ENCODE peak calls at places on chromosome 19, in six cellular contexts. I is ascending aorta, W is WERI-Rb-1, M is astrocyte, N is RWPE1, K is progenitor cell of endocrine pancreas. A is an unnamed sample.

GRCh38 chr19:36028313-36029041 is 4.2 kb downstream of the CLIP3 start:
- DNase-seq in I (no peak), N (no peak), W (no peak), K (no peak), M (no peak), A (no peak)

GRCh38 chr19:16957151-16957662 is 68.4 kb downstream of the F2RL3 start:
- DNase-seq in M (no peak), W (no peak), K (no peak), N (no peak), I (no peak), A (no peak)

GRCh38 chr19:32886241-32886640 is 16.7 kb upstream of the SLC7A9 start:
- DNase-seq in W (no peak), I (no peak), N (no peak), K (no peak), M (no peak), A (no peak)

GRCh38 chr19:45752639-45753038 is 16.4 kb downstream of the SIX5 start:
- DNase-seq in W (no peak), M (no peak), I (no peak), N (peak), K (no peak), A (no peak)

GRCh38 chr19:843180-843835 is 2.5 kb downstream of the PRTN3 start:
- DNase-seq in N (no peak), M (no peak), K (no peak), I (no peak), W (peak), A (peak)

GRCh38 chr19:5691205-5691929 is 1.3 kb downstream of the RPL36 start:
- DNase-seq in W (no peak), N (peak), K (no peak), I (no peak), M (peak), A (no peak)

GRCh38 chr19:18194554-18195238 is 1.7 kb downstream of the MPV17L2 start:
- DNase-seq in I (no peak), M (peak), W (no peak), K (no peak), N (peak), A (peak)

GRCh38 chr19:19386373-19386869 is 19.1 kb upstream of the GATAD2A start:
- DNase-seq in N (no peak), M (no peak), K (no peak), I (no peak), W (no peak), A (no peak)

GRCh38 chr19:13573268-13573667 is 67.0 kb upstream of the CACNA1A start:
- DNase-seq in M (no peak), N (no peak), K (no peak), W (no peak), I (no peak), A (no peak)

GRCh38 chr19:9671654-9672053 is 3.2 kb downstream of the ZNF562 start:
- DNase-seq in N (no peak), K (no peak), W (no peak), I (no peak), M (no peak), A (no peak)

GRCh38 chr19:1954547-1954946 is 13.6 kb downstream of the CSNK1G2 start:
- DNase-seq in K (no peak), W (no peak), N (no peak), I (no peak), M (no peak), A (no peak)

GRCh38 chr19:15199652-15200574 is 882 bp downstream of the NOTCH3 start:
- DNase-seq in I (no peak), N (no peak), K (peak), M (no peak), W (peak), A (peak)

GRCh38 chr19:17869114-17869608 is 2.6 kb upstream of the SLC5A5 start:
- DNase-seq in M (no peak), W (no peak), K (no peak), I (no peak), N (no peak), A (no peak)

GRCh38 chr19:1531587-1531986 is 7.7 kb downstream of the PLK5 start:
- DNase-seq in I (no peak), N (no peak), K (no peak), M (no peak), W (no peak), A (no peak)

GRCh38 chr19:35731779-35732405 is 10.4 kb downstream of the IGFLR1 start:
- DNase-seq in N (no peak), M (no peak), K (no peak), I (no peak), W (no peak), A (no peak)

GRCh38 chr19:10143700-10144099 is 24.0 kb upstream of the EIF3G start:
- DNase-seq in N (no peak), W (no peak), M (no peak), I (no peak), K (no peak), A (no peak)

GRCh38 chr19:58394821-58395219 is 636 bp upstream of the RNF225 start:
- DNase-seq in K (no peak), I (no peak), W (no peak), M (no peak), N (peak), A (no peak)

GRCh38 chr19:12628040-12629022 is 17.6 kb downstream of the ZNF791 start:
- DNase-seq in I (no peak), M (peak), N (no peak), W (no peak), K (no peak), A (no peak)

GRCh38 chr19:50893047-50893737 is 18.0 kb downstream of the KLK4 start:
- DNase-seq in M (no peak), K (no peak), N (no peak), W (peak), I (no peak), A (no peak)
- TF ChIP-seq CTCF in M (no peak), K (no peak), N (no peak), W (peak), I (no peak), A (no peak)

GRCh38 chr19:42589792-42590191 is 4.9 kb downstream of the CEACAM8 start:
- DNase-seq in W (no peak), K (no peak), M (no peak), N (no peak), I (no peak), A (no peak)
- TF ChIP-seq CTCF in W (no peak), K (no peak), M (no peak), N (no peak), I (no peak), A (no peak)

DNA sequence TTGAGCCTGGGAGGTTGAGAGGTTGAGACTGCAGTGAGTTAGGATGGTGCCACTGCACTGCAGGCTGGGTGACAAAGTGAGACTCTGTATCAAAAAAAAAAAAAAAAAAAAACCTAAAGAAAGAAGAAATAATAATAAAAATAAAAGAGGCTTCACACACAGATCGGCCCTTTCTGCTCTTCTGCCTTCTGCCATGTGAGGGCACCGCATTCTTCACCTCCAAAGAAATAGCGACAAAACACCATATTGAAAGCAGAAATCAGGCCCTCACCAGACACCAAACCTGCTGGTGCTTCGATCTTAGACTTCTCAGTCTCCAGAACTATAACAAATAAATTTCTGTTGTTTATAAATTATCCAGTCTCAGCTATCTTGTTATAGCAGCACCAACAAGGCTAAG is 3.0 kb downstream of the ZNF649 start:
- DNase-seq in K (no peak), I (no peak), M (no peak), W (no peak), N (no peak), A (no peak)
- TF ChIP-seq CTCF in K (no peak), I (no peak), M (no peak), W (peak), N (no peak), A (no peak)

GRCh38 chr19:55169136-55169535 is 2.7 kb upstream of the DNAAF3 start:
- DNase-seq in N (no peak), W (no peak), M (no peak), K (no peak), I (no peak), A (no peak)

GRCh38 chr19:55165952-55166529 is 372 bp downstream of the DNAAF3 start:
- DNase-seq in N (peak), M (peak), W (peak), K (peak), I (no peak), A (peak)

GRCh38 chr19:55171440-55171839 is 5.0 kb upstream of the DNAAF3 start:
- DNase-seq in N (no peak), I (no peak), K (no peak), M (no peak), W (no peak), A (no peak)

GRCh38 chr19:55161571-55162322 is 4.2 kb upstream of the TNNI3 start:
- DNase-seq in K (no peak), W (no peak), I (no peak), M (no peak), N (no peak), A (no peak)

DNA sequence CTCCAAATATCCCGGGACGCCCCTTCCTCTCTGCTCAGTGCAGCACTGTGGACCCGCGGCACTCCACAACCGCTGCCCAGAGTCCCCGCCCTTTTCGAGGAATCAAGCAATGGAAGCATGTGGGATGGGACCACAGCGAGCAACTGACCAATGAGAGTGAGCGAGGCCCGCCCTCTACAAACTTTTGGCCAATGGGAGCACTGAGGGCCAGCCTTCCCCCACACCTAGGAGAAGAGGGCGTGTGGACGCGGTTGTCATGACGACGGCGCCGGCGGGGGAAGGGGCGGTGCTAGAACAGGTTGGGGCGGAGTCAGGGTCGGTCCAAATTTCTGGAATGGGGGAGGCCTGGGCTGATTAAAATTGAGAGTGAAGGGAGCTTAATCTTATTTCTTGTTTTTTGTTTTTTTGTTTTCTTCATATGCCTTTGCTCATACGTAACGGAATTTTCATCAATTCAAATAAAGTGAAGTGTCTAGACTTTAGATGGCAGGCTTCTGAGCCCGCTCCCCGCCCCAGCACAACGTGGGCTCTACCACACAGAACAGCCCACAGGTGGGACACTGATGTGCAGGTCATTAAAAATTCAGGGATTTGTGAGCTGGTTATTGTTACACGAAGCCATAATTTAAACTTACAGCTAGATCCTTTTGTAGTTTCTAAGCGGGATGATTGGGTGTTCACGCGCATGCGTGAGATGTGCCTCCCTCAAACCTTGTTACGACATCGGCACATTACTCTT is at the start of gene DNAAF3:
- DNase-seq in M (peak), K (peak), N (peak), W (peak), I (peak), A (peak)
- TF ChIP-seq CTCF in M (no peak), K (no peak), N (no peak), W (no peak), I (no peak), A (no peak)

DNA sequence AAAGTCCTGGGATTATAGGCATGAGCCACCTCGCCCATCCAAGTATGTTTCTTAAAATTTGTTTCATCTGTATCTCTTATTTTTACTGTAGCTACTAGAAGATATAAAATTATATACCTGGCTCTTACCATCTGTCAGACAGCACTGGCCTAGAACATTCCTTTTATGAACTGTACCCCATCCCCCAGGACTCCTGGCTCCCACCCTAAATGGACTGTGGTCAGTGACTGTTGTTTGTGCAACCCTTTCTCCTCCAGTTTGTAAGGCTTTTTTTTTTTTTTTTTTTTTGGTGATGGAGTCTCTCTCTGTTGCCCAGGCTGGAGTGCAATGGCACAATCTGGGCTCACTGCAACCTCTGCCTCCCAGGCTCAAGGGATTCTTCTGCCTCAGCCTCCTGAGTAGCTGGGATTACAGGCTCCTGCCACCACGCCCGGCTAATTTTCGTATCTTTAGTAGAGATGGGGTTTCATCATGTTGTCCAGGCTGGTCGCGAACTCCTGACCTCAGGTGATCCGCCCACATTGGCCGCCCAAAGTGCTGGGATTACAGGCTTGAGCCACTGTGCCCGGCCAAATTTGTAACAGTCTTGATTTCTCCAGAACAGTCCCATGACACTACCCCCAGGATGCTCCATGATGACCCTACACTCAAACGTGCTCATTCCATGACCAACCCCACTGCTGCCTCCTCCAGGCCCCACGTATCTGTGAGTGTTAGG is 2.5 kb downstream of the NDUFA3 start:
- DNase-seq in I (no peak), K (no peak), N (no peak), M (no peak), W (no peak), A (no peak)
- TF ChIP-seq CTCF in I (no peak), K (no peak), N (no peak), M (no peak), W (no peak), A (no peak)

DNA sequence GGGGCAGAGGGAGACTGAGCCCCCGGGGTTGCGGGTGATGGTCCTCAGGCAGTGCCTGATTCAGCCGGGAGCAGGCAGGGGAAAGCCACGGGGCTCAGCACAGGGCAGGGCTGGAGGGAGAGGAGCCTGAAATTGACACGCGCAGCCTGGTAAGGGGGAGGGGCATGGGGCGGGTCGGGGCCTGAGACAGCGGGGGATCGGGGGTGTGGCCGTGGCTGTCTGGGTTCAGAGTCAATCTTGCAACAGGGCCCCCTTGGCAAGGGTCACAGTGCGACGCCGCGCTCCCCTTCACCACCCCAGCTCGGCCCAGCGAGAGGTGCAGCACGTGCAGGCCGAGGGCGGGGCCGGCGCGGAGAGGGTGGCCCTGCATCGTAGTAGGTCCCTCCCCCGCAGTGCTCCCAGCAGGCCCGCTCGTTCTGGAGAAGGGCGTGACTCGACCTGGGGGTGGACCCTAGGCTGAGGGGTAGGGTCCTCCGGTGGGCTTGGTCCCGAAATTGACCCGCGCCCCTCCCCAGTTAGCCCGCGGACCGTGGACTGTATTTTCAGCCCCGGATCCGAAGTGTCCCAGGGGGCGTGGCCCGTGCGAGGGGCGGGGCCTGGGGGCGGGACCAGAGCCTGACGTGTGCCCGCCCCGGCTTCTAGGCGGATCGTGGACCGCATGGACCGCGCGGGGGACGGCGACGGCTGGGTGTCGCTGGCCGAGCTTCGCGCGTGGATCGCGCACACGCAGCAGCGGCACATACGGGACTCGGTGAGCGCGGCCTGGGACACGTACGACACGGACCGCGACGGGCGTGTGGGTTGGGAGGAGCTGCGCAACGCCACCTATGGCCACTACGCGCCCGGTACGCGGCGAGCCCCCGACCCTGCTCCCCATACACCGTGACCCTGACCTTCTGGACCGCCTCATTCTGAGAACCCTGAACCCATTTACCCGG is 6.0 kb downstream of the RCN3 start:
- DNase-seq in W (peak), I (no peak), K (peak), N (peak), M (no peak), A (peak)
- TF ChIP-seq CTCF in W (peak), I (no peak), K (peak), N (peak), M (peak), A (peak)

GRCh38 chr19:40225440-40226305 is 816 bp downstream of the CCNP start:
- DNase-seq in I (no peak), M (no peak), W (no peak), N (no peak), K (no peak), A (no peak)
- TF ChIP-seq CTCF in I (no peak), M (no peak), W (no peak), N (no peak), K (no peak), A (no peak)